ENCODE peak calls at places on chromosomes 5 and 9, in six cellular contexts. One of them, this sample, is unnamed.

GRCh38 chr5:148910216-148910615 is 83.8 kb downstream of the ADRB2 start:
- DNase-seq in AG10803: no peak
- DNase-seq in WTC11: no peak
- DNase-seq in T-helper 1 cell: no peak
- DNase-seq in K562: no peak
- DNase-seq in glutamatergic neuron: no peak
- DNase-seq in this sample: no peak

GRCh38 chr5:25119654-25120053 is 474.9 kb upstream of the CDH10 start:
- DNase-seq in AG10803: peak
- DNase-seq in WTC11: no peak
- DNase-seq in T-helper 1 cell: no peak
- DNase-seq in K562: peak
- DNase-seq in glutamatergic neuron: no peak
- DNase-seq in this sample: no peak

GRCh38 chr5:135386096-135386495 is 12.9 kb downstream of the MACROH2A1 start:
- DNase-seq in AG10803: peak
- DNase-seq in WTC11: no peak
- DNase-seq in T-helper 1 cell: no peak
- DNase-seq in K562: no peak
- DNase-seq in glutamatergic neuron: no peak
- DNase-seq in this sample: peak

GRCh38 chr9:75491533-75491932 is 398.9 kb upstream of the PCSK5 start:
- DNase-seq in AG10803: no peak
- DNase-seq in WTC11: no peak
- DNase-seq in T-helper 1 cell: no peak
- DNase-seq in K562: no peak
- DNase-seq in glutamatergic neuron: no peak
- DNase-seq in this sample: no peak

GRCh38 chr5:107619781-107620180 is 51.0 kb downstream of the EFNA5 start:
- DNase-seq in AG10803: no peak
- DNase-seq in WTC11: no peak
- DNase-seq in T-helper 1 cell: no peak
- DNase-seq in K562: no peak
- DNase-seq in glutamatergic neuron: no peak
- DNase-seq in this sample: no peak

GRCh38 chr5:179258001-179258921 is 87.0 kb downstream of the ADAMTS2 start:
- DNase-seq in AG10803: no peak
- DNase-seq in WTC11: no peak
- DNase-seq in T-helper 1 cell: no peak
- DNase-seq in K562: no peak
- DNase-seq in glutamatergic neuron: peak
- DNase-seq in this sample: no peak

GRCh38 chr9:2018764-2019548 is 3.8 kb downstream of the SMARCA2 start:
- DNase-seq in AG10803: no peak
- DNase-seq in WTC11: no peak
- DNase-seq in T-helper 1 cell: no peak
- DNase-seq in K562: peak
- DNase-seq in glutamatergic neuron: no peak
- DNase-seq in this sample: no peak

GRCh38 chr5:179872356-179873160 is 13.9 kb upstream of the MRNIP start:
- DNase-seq in AG10803: no peak
- DNase-seq in WTC11: no peak
- DNase-seq in T-helper 1 cell: no peak
- DNase-seq in K562: no peak
- DNase-seq in glutamatergic neuron: no peak
- DNase-seq in this sample: no peak

GRCh38 chr5:1859099-1859498 is 23.6 kb downstream of the IRX4 start:
- DNase-seq in AG10803: no peak
- DNase-seq in WTC11: no peak
- DNase-seq in T-helper 1 cell: no peak
- DNase-seq in K562: no peak
- DNase-seq in glutamatergic neuron: no peak
- DNase-seq in this sample: no peak

GRCh38 chr5:11050596-11051304 is 289.7 kb upstream of the DAP start:
- DNase-seq in AG10803: peak
- DNase-seq in WTC11: no peak
- DNase-seq in T-helper 1 cell: no peak
- DNase-seq in K562: no peak
- DNase-seq in glutamatergic neuron: no peak
- DNase-seq in this sample: peak

GRCh38 chr9:129869585-129870501 is 34.6 kb downstream of the USP20 start:
- DNase-seq in AG10803: no peak
- DNase-seq in WTC11: no peak
- DNase-seq in T-helper 1 cell: no peak
- DNase-seq in K562: no peak
- DNase-seq in glutamatergic neuron: no peak
- DNase-seq in this sample: no peak

GRCh38 chr5:10761842-10762165 is 770 bp upstream of the DAP start:
- DNase-seq in AG10803: peak
- DNase-seq in WTC11: no peak
- DNase-seq in T-helper 1 cell: no peak
- DNase-seq in K562: peak
- DNase-seq in glutamatergic neuron: no peak
- DNase-seq in this sample: no peak

GRCh38 chr9:106859957-106860715 is 2.8 kb upstream of the ZNF462 start:
- DNase-seq in AG10803: no peak
- DNase-seq in WTC11: peak
- DNase-seq in T-helper 1 cell: no peak
- DNase-seq in K562: no peak
- DNase-seq in glutamatergic neuron: peak
- DNase-seq in this sample: peak

GRCh38 chr5:81513468-81513867 is 119.5 kb upstream of the ACOT12 start:
- DNase-seq in AG10803: no peak
- DNase-seq in WTC11: no peak
- DNase-seq in T-helper 1 cell: no peak
- DNase-seq in K562: no peak
- DNase-seq in glutamatergic neuron: no peak
- DNase-seq in this sample: no peak

GRCh38 chr9:113633782-113634596 is 170.5 kb downstream of the RGS3 start:
- DNase-seq in AG10803: no peak
- DNase-seq in WTC11: peak
- DNase-seq in T-helper 1 cell: no peak
- DNase-seq in K562: no peak
- DNase-seq in glutamatergic neuron: no peak
- DNase-seq in this sample: no peak

This sample was measured in MG63.